ENCODE peak calls at places on chromosomes 1 and 21, in six cellular contexts. N is GM23338, O is PC-3, Z is tibial nerve, T is GM13976, D is choroid plexus epithelial cell. P is an unnamed sample.

GRCh38 chr1:23483327-23484252 is at the start of gene ASAP3:
- DNase-seq in N (peak), O (peak), Z (no peak), T (peak), D (peak), P (no peak)

GRCh38 chr1:41537257-41537656 is 52.8 kb upstream of the EDN2 start:
- DNase-seq in N (no peak), O (no peak), Z (no peak), T (no peak), D (peak), P (no peak)

GRCh38 chr1:30218438-30218837 is 504.9 kb downstream of the MATN1 start:
- DNase-seq in N (no peak), O (no peak), Z (no peak), T (no peak), D (no peak), P (no peak)

GRCh38 chr1:116570358-116571214 is at the start of gene CD58:
- DNase-seq in N (peak), O (peak), Z (peak), T (peak), D (peak), P (peak)

GRCh38 chr1:6962956-6963915 is 178.0 kb downstream of the CAMTA1 start:
- DNase-seq in N (peak), O (peak), Z (peak), T (peak), D (peak), P (no peak)

GRCh38 chr21:32524010-32524719 is 61.2 kb downstream of the TCP10L start:
- DNase-seq in N (no peak), O (no peak), Z (no peak), T (no peak), D (peak), P (no peak)

GRCh38 chr1:20349971-20350370 is 59.3 kb downstream of the VWA5B1 start:
- DNase-seq in N (no peak), O (no peak), Z (no peak), T (no peak), D (no peak), P (no peak)

GRCh38 chr1:172733815-172734214 is 74.9 kb downstream of the FASLG start:
- DNase-seq in N (no peak), O (no peak), Z (no peak), T (no peak), D (no peak), P (no peak)

GRCh38 chr1:17875171-17875881 is 120.2 kb downstream of the ACTL8 start:
- DNase-seq in N (no peak), O (peak), Z (no peak), T (no peak), D (peak), P (no peak)

GRCh38 chr1:113109908-113110554 is 37.0 kb downstream of the LRIG2 start:
- DNase-seq in N (no peak), O (peak), Z (peak), T (no peak), D (peak), P (no peak)

GRCh38 chr1:68409426-68409825 is 40.3 kb downstream of the RPE65 start:
- DNase-seq in N (no peak), O (no peak), Z (no peak), T (no peak), D (no peak), P (no peak)

GRCh38 chr1:179042087-179042486 is 16.4 kb downstream of the FAM20B start:
- DNase-seq in N (no peak), O (no peak), Z (no peak), T (no peak), D (no peak), P (no peak)

GRCh38 chr1:95179205-95180001 is 54.6 kb upstream of the RWDD3 start:
- DNase-seq in N (no peak), O (no peak), Z (no peak), T (no peak), D (no peak), P (no peak)

GRCh38 chr21:16071082-16071481 is 341.3 kb downstream of the USP25 start:
- DNase-seq in N (peak), O (no peak), Z (no peak), T (no peak), D (peak), P (no peak)

GRCh38 chr1:18556364-18556763 is 74.3 kb upstream of the PAX7 start:
- DNase-seq in N (peak), O (peak), Z (peak), T (peak), D (peak), P (no peak)

GRCh38 chr1:100896481-100896982 is 642 bp downstream of the SLC30A7 start:
- DNase-seq in N (peak), O (peak), Z (no peak), T (peak), D (peak), P (no peak)

GRCh38 chr1:175191654-175192053 is 922 bp downstream of the KIAA0040 start:
- DNase-seq in N (peak), O (no peak), Z (peak), T (peak), D (no peak), P (no peak)

GRCh38 chr1:55428944-55429931 is 214.1 kb upstream of the USP24 start:
- DNase-seq in N (peak), O (peak), Z (peak), T (no peak), D (peak), P (no peak)

GRCh38 chr1:154837034-154837678 is 32.9 kb downstream of the KCNN3 start:
- DNase-seq in N (no peak), O (no peak), Z (no peak), T (no peak), D (no peak), P (no peak)

GRCh38 chr1:108606478-108606877 is 46.6 kb downstream of the EEIG2 start:
- DNase-seq in N (no peak), O (no peak), Z (no peak), T (no peak), D (no peak), P (no peak)

GRCh38 chr1:15683411-15684039 is 595 bp upstream of the PLEKHM2 start:
- DNase-seq in N (no peak), O (no peak), Z (no peak), T (no peak), D (no peak), P (no peak)

GRCh38 chr1:204143276-204144041 is 8.4 kb downstream of the ETNK2 start:
- DNase-seq in N (no peak), O (no peak), Z (no peak), T (no peak), D (no peak), P (no peak)

GRCh38 chr1:162838863-162839262 is 22.1 kb downstream of the CCDC190 start:
- DNase-seq in N (no peak), O (no peak), Z (no peak), T (no peak), D (no peak), P (no peak)

GRCh38 chr1:162835157-162835899 is 25.6 kb downstream of the CCDC190 start:
- DNase-seq in N (no peak), O (no peak), Z (no peak), T (peak), D (peak), P (no peak)

GRCh38 chr1:162844153-162844552 is 16.8 kb downstream of the CCDC190 start:
- DNase-seq in N (peak), O (no peak), Z (no peak), T (no peak), D (no peak), P (no peak)

DNA sequence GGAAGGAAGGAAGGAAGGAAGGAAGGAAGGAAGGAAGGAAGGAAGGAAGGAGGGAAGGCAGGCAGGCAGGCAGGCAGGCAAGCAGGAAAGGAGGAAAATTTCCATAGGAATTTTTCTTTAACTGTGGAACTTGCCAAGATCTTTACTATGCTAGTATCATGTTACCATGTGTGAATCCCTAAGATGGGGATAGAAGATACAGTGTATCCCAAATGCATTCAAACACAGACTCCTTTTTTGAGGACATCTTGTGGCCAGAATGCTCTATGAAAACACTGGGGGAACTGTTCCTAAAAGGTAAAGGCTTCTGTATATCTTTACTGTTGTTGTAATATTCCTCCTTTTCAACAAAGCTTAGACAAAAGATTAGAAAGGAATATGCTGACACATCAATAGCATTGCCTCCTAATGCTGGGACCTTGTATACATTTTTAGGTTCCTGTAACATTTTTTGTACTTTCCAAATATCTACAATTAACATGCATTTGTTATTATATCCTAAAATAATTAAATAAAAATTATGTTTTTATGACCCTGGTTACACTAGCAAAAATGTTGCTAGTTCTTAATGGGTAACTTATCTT is 20.6 kb downstream of the CCDC190 start:
- DNase-seq in N (peak), O (no peak), Z (no peak), T (no peak), D (peak), P (no peak)
- TF ChIP-seq CTCF in N (no peak), O (peak), Z (no peak), T (no peak), D (peak), P (no peak)

DNA sequence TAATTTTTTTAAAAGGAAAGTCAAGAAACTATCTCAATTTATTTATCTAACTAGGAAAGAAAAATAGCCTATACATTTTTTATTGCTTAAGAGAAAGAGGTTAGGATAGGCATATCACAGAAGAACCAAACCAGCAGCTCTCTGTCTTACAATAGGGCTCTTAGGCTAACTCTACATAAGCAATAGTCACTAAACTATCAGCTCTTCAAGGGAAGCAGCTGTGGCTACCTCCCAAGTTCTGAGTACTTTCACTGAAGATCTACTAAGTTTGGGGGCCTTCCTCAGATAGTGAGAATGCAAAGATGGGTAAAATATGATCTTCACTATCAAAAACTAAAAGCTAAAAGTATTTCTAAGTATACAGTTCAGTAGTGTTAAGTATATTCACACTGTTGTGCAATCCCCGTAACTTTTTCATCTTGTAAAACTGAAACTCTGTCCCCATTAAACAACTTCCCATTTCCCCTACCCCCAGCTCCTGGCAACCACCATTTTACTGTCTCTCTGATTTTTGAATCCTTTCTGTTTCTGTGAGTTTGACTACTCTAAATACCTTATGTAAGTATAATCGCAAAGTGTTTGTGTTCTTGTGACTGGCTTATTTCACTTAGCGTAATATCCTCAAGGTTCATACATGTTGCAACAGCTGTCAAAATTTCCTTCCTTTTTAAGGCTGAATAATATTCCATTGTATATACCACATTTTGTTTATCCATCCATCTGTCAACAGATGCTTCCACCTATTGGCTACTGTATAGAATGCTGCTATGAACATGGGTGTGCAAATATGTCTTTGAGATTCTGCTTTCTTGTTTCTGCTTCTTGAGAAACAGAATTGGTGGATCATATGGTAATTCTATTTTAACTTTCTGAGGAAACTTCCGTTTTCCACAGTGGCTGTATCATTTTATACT is 73.3 kb downstream of the ACBD6 start:
- DNase-seq in N (no peak), O (no peak), Z (no peak), T (no peak), D (no peak), P (no peak)
- TF ChIP-seq CTCF in N (no peak), O (no peak), Z (no peak), T (no peak), D (no peak), P (no peak)

DNA sequence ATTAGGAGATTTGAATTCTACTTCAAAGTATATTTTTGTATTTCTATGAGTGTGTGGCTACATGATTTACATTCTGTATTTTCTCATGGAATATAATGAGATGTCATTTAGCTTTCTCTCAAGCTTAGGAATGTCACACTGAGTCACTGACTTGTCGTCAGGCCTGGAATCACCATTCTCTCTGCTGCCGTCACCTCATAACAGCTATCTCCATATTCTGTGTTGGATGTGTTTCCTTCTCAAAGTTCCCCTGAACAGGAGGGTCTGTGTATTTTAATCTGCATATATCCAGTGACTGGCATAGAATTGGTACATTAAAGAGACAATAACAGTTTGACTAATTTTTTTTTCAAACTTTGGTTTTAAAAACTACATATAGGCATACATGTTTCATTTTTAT is 35.9 kb downstream of the LYPLAL1 start:
- DNase-seq in N (no peak), O (peak), Z (no peak), T (no peak), D (peak), P (no peak)
- TF ChIP-seq CTCF in N (no peak), O (no peak), Z (no peak), T (no peak), D (no peak), P (no peak)

DNA sequence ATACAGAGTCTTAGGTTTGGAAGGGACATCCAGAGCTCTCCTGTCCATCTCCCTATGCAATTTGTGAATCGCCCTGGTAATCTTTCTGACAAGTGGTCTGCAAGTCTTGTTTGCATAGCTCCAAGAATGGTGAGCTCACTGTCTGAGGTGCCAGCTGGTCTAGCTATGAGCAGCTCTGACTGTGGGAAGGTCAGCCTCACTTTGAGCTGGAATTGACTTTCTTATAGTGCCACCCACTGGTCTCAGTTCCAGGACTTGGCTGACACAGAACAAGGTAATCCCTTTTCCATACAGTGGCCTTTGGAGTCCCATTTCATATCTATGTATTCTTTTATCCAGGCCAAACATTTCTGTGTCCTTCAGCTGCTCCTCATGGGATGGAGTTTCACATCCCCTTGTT is 95.6 kb upstream of the C8B start:
- DNase-seq in N (no peak), O (no peak), Z (no peak), T (no peak), D (peak), P (no peak)
- TF ChIP-seq CTCF in N (peak), O (no peak), Z (no peak), T (no peak), D (no peak), P (peak)

DNA sequence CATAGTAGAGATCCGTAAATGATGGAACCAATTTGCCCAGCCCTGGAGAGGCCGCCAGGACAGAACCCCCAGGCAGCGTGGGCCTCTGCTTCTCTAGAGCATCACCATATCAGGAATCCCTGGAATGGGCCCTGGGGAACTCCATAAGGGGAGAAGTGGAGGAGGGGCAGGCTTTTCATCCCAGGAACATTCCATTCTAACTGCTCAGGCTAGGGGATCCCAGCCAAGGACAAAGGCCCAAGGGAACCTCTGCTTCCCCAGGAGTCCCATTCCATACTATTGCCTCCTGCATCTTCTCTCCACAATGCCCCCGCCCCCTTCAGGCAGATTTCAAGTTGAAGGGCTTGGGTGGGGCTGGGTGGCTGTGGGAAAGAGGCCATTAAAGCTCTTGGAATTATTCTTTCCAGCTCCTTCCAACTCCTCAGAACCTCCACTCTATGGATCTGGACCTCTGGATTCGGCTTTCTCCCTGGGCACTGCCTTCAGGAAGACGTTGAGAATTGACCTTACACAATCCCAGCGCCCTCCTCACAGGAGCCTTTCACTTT is 6.0 kb downstream of the TRNP1 start:
- DNase-seq in N (peak), O (peak), Z (peak), T (no peak), D (peak), P (no peak)
- TF ChIP-seq CTCF in N (peak), O (no peak), Z (no peak), T (no peak), D (peak), P (no peak)

GRCh38 chr1:3907031-3907534 is 7.0 kb upstream of the C1orf174 start:
- DNase-seq in N (peak), O (peak), Z (no peak), T (peak), D (no peak), P (no peak)
- TF ChIP-seq CTCF in N (peak), O (peak), Z (no peak), T (peak), D (no peak), P (peak)

GRCh38 chr1:216566809-216567208 is 143.6 kb upstream of the USH2A start:
- DNase-seq in N (peak), O (peak), Z (no peak), T (no peak), D (peak), P (no peak)
- TF ChIP-seq CTCF in N (peak), O (peak), Z (no peak), T (no peak), D (peak), P (peak)

P was measured in D721Med.